ENCODE peak calls at places on chromosomes 4 and X, in five cellular contexts. One of them, this sample, is unnamed. For H3K4me1, the result is how much of the 10 kb centered on the place peaks cover.

GRCh38 chr4:115275615-115276014 is 162.2 kb upstream of the NDST4 start:
- DNase-seq in ovary: no peak
- DNase-seq in cardiac muscle cell: no peak
- DNase-seq in tibial artery: no peak
- DNase-seq in transverse colon: no peak
- DNase-seq in this sample: no peak

GRCh38 chrX:47209508-47210238 is 8.8 kb upstream of the CDK16 start:
- DNase-seq in ovary: no peak
- DNase-seq in cardiac muscle cell: no peak
- DNase-seq in tibial artery: no peak
- DNase-seq in transverse colon: no peak
- DNase-seq in this sample: no peak

GRCh38 chr4:1126506-1126905 is 13.1 kb upstream of the RNF212 start:
- DNase-seq in ovary: no peak
- DNase-seq in cardiac muscle cell: peak
- DNase-seq in tibial artery: no peak
- DNase-seq in transverse colon: no peak
- DNase-seq in this sample: no peak

GRCh38 chrX:15242899-15243555 is 26.9 kb downstream of the ASB9 start:
- DNase-seq in ovary: no peak
- DNase-seq in cardiac muscle cell: peak
- DNase-seq in tibial artery: no peak
- DNase-seq in transverse colon: peak
- DNase-seq in this sample: peak

GRCh38 chr4:6104541-6105130 is 86.4 kb upstream of the C4orf50 start:
- DNase-seq in ovary: no peak
- DNase-seq in cardiac muscle cell: no peak
- DNase-seq in tibial artery: peak
- DNase-seq in transverse colon: no peak
- DNase-seq in this sample: no peak

GRCh38 chr4:87118421-87118820 is 102.0 kb downstream of the KLHL8 start:
- DNase-seq in ovary: no peak
- DNase-seq in cardiac muscle cell: no peak
- DNase-seq in tibial artery: no peak
- DNase-seq in transverse colon: no peak
- DNase-seq in this sample: no peak

GRCh38 chrX:39318497-39319343 is 517.5 kb downstream of the MID1IP1 start:
- DNase-seq in ovary: no peak
- DNase-seq in cardiac muscle cell: no peak
- DNase-seq in tibial artery: no peak
- DNase-seq in transverse colon: no peak
- DNase-seq in this sample: no peak

GRCh38 chr4:48578132-48578964 is 88.3 kb downstream of the ZAR1 start:
- DNase-seq in ovary: peak
- DNase-seq in cardiac muscle cell: peak
- DNase-seq in tibial artery: peak
- DNase-seq in transverse colon: peak
- DNase-seq in this sample: peak

GRCh38 chr4:5198586-5198985 is 147.3 kb downstream of the STK32B start:
- DNase-seq in ovary: no peak
- DNase-seq in cardiac muscle cell: no peak
- DNase-seq in tibial artery: no peak
- DNase-seq in transverse colon: no peak
- DNase-seq in this sample: no peak

GRCh38 chrX:140038842-140039241 is 73.5 kb upstream of the CXorf66 start:
- DNase-seq in ovary: no peak
- DNase-seq in cardiac muscle cell: no peak
- DNase-seq in tibial artery: no peak
- DNase-seq in transverse colon: no peak
- DNase-seq in this sample: no peak

GRCh38 chr4:60314367-60314766 is 885.8 kb upstream of the ADGRL3 start:
- DNase-seq in ovary: no peak
- DNase-seq in cardiac muscle cell: no peak
- DNase-seq in tibial artery: no peak
- DNase-seq in transverse colon: no peak
- DNase-seq in this sample: no peak

GRCh38 chrX:74449937-74450330 is 28.6 kb downstream of the SLC16A2 start:
- DNase-seq in ovary: no peak
- DNase-seq in cardiac muscle cell: peak
- DNase-seq in tibial artery: no peak
- DNase-seq in transverse colon: no peak
- DNase-seq in this sample: no peak

GRCh38 chr4:112589207-112589606 is 47.5 kb downstream of the ZGRF1 start:
- DNase-seq in ovary: no peak
- DNase-seq in cardiac muscle cell: peak
- DNase-seq in tibial artery: no peak
- DNase-seq in transverse colon: no peak
- DNase-seq in this sample: no peak

GRCh38 chr4:177190995-177191568 is 118.6 kb upstream of the NEIL3 start:
- DNase-seq in ovary: no peak
- DNase-seq in cardiac muscle cell: peak
- DNase-seq in tibial artery: no peak
- DNase-seq in transverse colon: no peak
- DNase-seq in this sample: no peak

GRCh38 chr4:143455211-143455610 is 58.3 kb upstream of the SMARCA5 start:
- DNase-seq in ovary: no peak
- DNase-seq in cardiac muscle cell: peak
- DNase-seq in tibial artery: no peak
- DNase-seq in transverse colon: no peak
- DNase-seq in this sample: no peak

GRCh38 chr4:181661090-181661489 is 582.1 kb upstream of the TENM3 start:
- DNase-seq in ovary: no peak
- DNase-seq in cardiac muscle cell: peak
- DNase-seq in tibial artery: no peak
- DNase-seq in transverse colon: no peak
- DNase-seq in this sample: no peak

GRCh38 chrX:77442728-77443127 is 4.5 kb upstream of the FGF16 start:
- DNase-seq in ovary: no peak
- DNase-seq in cardiac muscle cell: peak
- DNase-seq in tibial artery: peak
- DNase-seq in transverse colon: no peak
- DNase-seq in this sample: peak

GRCh38 chrX:126770179-126770578 is 49.4 kb upstream of the PRR32 start:
- DNase-seq in ovary: no peak
- DNase-seq in cardiac muscle cell: no peak
- DNase-seq in tibial artery: no peak
- DNase-seq in transverse colon: no peak
- DNase-seq in this sample: peak

GRCh38 chr4:6747690-6748068 is 31.7 kb downstream of the BLOC1S4 start:
- DNase-seq in ovary: no peak
- DNase-seq in cardiac muscle cell: no peak
- DNase-seq in tibial artery: no peak
- DNase-seq in transverse colon: no peak
- DNase-seq in this sample: no peak

GRCh38 chr4:164383187-164384181 is 370.4 kb upstream of the SMIM31 start:
- DNase-seq in ovary: peak
- DNase-seq in cardiac muscle cell: no peak
- DNase-seq in tibial artery: peak
- DNase-seq in transverse colon: no peak
- DNase-seq in this sample: no peak

GRCh38 chr4:183588691-183589090 is 70.3 kb downstream of the RWDD4 start:
- DNase-seq in ovary: no peak
- DNase-seq in cardiac muscle cell: no peak
- DNase-seq in tibial artery: no peak
- DNase-seq in transverse colon: no peak
- DNase-seq in this sample: no peak

GRCh38 chrX:103607385-103608304 is at the start of gene TCEAL3:
- DNase-seq in ovary: peak
- DNase-seq in cardiac muscle cell: peak
- DNase-seq in tibial artery: peak
- DNase-seq in transverse colon: peak
- DNase-seq in this sample: peak

GRCh38 chr4:11483076-11483475 is 54.4 kb upstream of the HS3ST1 start:
- DNase-seq in ovary: no peak
- DNase-seq in cardiac muscle cell: no peak
- DNase-seq in tibial artery: no peak
- DNase-seq in transverse colon: no peak
- DNase-seq in this sample: no peak

GRCh38 chr4:61531188-61531587 is 331.1 kb downstream of the ADGRL3 start:
- DNase-seq in ovary: no peak
- DNase-seq in cardiac muscle cell: no peak
- DNase-seq in tibial artery: no peak
- DNase-seq in transverse colon: no peak
- DNase-seq in this sample: no peak

GRCh38 chr4:177283167-177283566 is 26.5 kb upstream of the NEIL3 start:
- DNase-seq in ovary: no peak
- DNase-seq in cardiac muscle cell: peak
- DNase-seq in tibial artery: no peak
- DNase-seq in transverse colon: no peak
- DNase-seq in this sample: no peak

GRCh38 chrX:122565952-122566351 is 618.1 kb upstream of the GRIA3 start:
- DNase-seq in ovary: no peak
- DNase-seq in cardiac muscle cell: peak
- DNase-seq in tibial artery: no peak
- DNase-seq in transverse colon: no peak
- DNase-seq in this sample: no peak

GRCh38 chr4:126221717-126222116 is 907.0 kb downstream of the FAT4 start:
- DNase-seq in ovary: no peak
- DNase-seq in cardiac muscle cell: no peak
- DNase-seq in tibial artery: no peak
- DNase-seq in transverse colon: no peak
- DNase-seq in this sample: no peak

GRCh38 chr4:177077095-177077494 is 232.6 kb upstream of the NEIL3 start:
- DNase-seq in ovary: no peak
- DNase-seq in cardiac muscle cell: no peak
- DNase-seq in tibial artery: no peak
- DNase-seq in transverse colon: no peak
- DNase-seq in this sample: no peak

GRCh38 chr4:54660591-54660990 is 2.8 kb downstream of the KIT start:
- DNase-seq in ovary: no peak
- DNase-seq in cardiac muscle cell: no peak
- DNase-seq in tibial artery: no peak
- DNase-seq in transverse colon: no peak
- DNase-seq in this sample: no peak

GRCh38 chrX:30573125-30573524 is 4.4 kb downstream of the TASL start:
- DNase-seq in ovary: no peak
- DNase-seq in cardiac muscle cell: no peak
- DNase-seq in tibial artery: no peak
- DNase-seq in transverse colon: no peak
- DNase-seq in this sample: no peak

GRCh38 chrX:30572004-30572403 is 5.6 kb downstream of the TASL start:
- DNase-seq in ovary: no peak
- DNase-seq in cardiac muscle cell: no peak
- DNase-seq in tibial artery: no peak
- DNase-seq in transverse colon: no peak
- DNase-seq in this sample: no peak

GRCh38 chrX:30576881-30577280 is 685 bp downstream of the TASL start:
- DNase-seq in ovary: no peak
- DNase-seq in cardiac muscle cell: no peak
- DNase-seq in tibial artery: no peak
- DNase-seq in transverse colon: no peak
- DNase-seq in this sample: no peak

GRCh38 chrX:30570505-30570904 is 7.1 kb downstream of the TASL start:
- DNase-seq in ovary: no peak
- DNase-seq in cardiac muscle cell: peak
- DNase-seq in tibial artery: no peak
- DNase-seq in transverse colon: no peak
- DNase-seq in this sample: no peak

GRCh38 chrX:30572678-30573077 is 4.9 kb downstream of the TASL start:
- DNase-seq in ovary: no peak
- DNase-seq in cardiac muscle cell: no peak
- DNase-seq in tibial artery: no peak
- DNase-seq in transverse colon: no peak
- DNase-seq in this sample: no peak
- H3K27ac ChIP-seq in ovary: no peak
- H3K27ac ChIP-seq in cardiac muscle cell: no peak
- H3K27ac ChIP-seq in tibial artery: no peak
- H3K27ac ChIP-seq in transverse colon: no peak
- H3K27ac ChIP-seq in this sample: no peak

DNA sequence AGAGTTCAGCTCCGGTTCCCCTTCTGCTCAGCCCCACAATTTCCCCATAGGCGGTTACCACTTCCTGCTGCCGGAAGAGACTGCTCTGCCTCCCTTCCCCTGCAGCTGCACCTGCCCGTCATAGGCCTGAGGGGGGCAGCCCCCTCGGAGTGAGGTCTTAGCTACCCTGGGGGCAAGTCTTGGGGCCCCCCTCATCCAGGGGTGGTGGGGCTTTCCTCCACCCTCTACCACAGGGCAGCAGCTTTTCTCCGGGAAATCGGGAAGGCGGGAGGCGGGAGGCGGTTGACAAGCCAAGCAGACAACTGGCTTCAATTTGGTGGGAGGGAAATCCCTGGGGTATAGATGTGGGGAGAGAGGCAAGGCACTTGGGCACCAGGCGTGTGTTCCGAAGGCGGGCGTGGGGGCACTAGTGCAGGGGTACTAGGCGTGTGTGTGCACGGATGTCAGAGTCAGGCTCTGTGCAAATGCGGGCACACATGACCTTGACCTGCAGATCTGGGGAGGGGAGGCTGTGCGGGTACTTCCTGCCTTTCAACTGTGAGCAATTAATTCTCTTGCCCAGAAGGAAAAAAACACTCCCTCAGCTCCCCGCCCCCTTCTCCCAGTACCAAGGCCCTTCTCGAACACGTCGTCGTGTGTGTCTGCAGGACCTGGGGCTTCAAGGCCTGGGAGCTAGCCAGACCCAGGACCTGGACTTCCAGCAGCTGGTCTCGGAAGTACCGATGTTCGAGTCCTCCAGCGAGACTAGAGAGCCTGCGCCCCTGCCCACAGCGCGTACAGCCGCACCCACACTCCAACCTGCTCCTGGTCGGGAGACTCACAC is 1.0 kb upstream of the ARHGAP4 start:
- DNase-seq in ovary: peak
- DNase-seq in cardiac muscle cell: peak
- DNase-seq in tibial artery: peak
- DNase-seq in transverse colon: peak
- DNase-seq in this sample: peak
- H3K4me1 ChIP-seq in ovary: under half
- H3K4me1 ChIP-seq in cardiac muscle cell: under half
- H3K4me1 ChIP-seq in tibial artery: under half
- H3K4me1 ChIP-seq in transverse colon: under half
- H3K4me1 ChIP-seq in this sample: under half

GRCh38 chr4:147362868-147363440 is 117.9 kb upstream of the EDNRA start:
- DNase-seq in ovary: peak
- DNase-seq in cardiac muscle cell: peak
- DNase-seq in tibial artery: peak
- DNase-seq in transverse colon: peak
- DNase-seq in this sample: peak
- H3K27ac ChIP-seq in ovary: peak
- H3K27ac ChIP-seq in cardiac muscle cell: no peak
- H3K27ac ChIP-seq in tibial artery: peak
- H3K27ac ChIP-seq in transverse colon: peak
- H3K27ac ChIP-seq in this sample: no peak

DNA sequence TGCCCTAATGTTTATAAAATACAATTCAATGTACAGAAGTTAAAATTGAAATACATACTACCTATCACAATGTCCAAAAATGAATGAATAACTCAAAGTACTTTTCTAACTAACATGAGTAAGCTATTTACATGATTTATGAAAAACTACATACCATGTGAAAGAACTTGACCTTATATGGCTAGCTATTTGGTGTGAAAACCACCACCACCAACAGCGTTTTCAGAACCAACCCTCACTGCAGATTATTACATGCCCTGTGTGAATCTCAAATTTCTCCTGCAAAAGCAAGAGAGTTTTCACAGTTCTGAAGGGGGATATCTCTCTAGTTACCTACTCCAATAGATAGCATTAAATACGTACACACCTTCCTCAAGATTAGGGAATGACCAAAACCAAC is 198.5 kb downstream of the SPATA18 start:
- DNase-seq in ovary: no peak
- DNase-seq in cardiac muscle cell: no peak
- DNase-seq in tibial artery: no peak
- DNase-seq in transverse colon: no peak
- DNase-seq in this sample: no peak
- H3K4me1 ChIP-seq in ovary: under half
- H3K4me1 ChIP-seq in cardiac muscle cell: under half
- H3K4me1 ChIP-seq in tibial artery: under half
- H3K4me1 ChIP-seq in transverse colon: under half
- H3K4me1 ChIP-seq in this sample: under half

GRCh38 chr4:77006753-77007355 is 57.3 kb downstream of the SEPTIN11 start:
- DNase-seq in ovary: no peak
- DNase-seq in cardiac muscle cell: no peak
- DNase-seq in tibial artery: no peak
- DNase-seq in transverse colon: no peak
- DNase-seq in this sample: no peak
- H3K27ac ChIP-seq in ovary: no peak
- H3K27ac ChIP-seq in cardiac muscle cell: peak
- H3K27ac ChIP-seq in tibial artery: no peak
- H3K27ac ChIP-seq in transverse colon: peak
- H3K27ac ChIP-seq in this sample: no peak

This sample was measured in adrenal gland.